ENCODE peak calls at places on chromosome 6, in ten cellular contexts. V, A, Z, R, F, O, M, D, H and I are unnamed samples.

GRCh38 chr6:30862156-30862875 is 22.0 kb upstream of the DDR1 start:
- DNase-seq in V (no peak), A (no peak), Z (no peak), R (no peak), F (no peak), O (no peak), M (no peak), D (no peak), H (no peak), I (no peak)

GRCh38 chr6:16762265-16762546 is 946 bp upstream of the ATXN1 start:
- DNase-seq in V (no peak), A (no peak), Z (no peak), R (no peak), F (no peak), O (peak), M (no peak), D (no peak), H (no peak), I (peak)

GRCh38 chr6:122276637-122277036 is 122.8 kb upstream of the HSF2 start:
- DNase-seq in V (no peak), A (no peak), Z (no peak), R (no peak), F (no peak), O (no peak), M (no peak), D (no peak), H (no peak), I (no peak)

GRCh38 chr6:148435386-148435785 is 92.7 kb downstream of the SASH1 start:
- DNase-seq in V (no peak), A (no peak), Z (no peak), R (no peak), F (no peak), O (no peak), M (no peak), D (no peak), H (no peak), I (no peak)

GRCh38 chr6:141202641-141203040 is 930.1 kb upstream of the GJE1 start:
- DNase-seq in V (no peak), A (no peak), Z (no peak), R (no peak), F (no peak), O (no peak), M (no peak), D (no peak), H (no peak), I (no peak)

GRCh38 chr6:36862164-36862847 is 12.3 kb downstream of the PPIL1 start:
- DNase-seq in V (no peak), A (no peak), Z (no peak), R (no peak), F (no peak), O (no peak), M (no peak), D (no peak), H (no peak), I (no peak)

GRCh38 chr6:169074551-169074950 is 179.1 kb downstream of the THBS2 start:
- DNase-seq in V (no peak), A (no peak), Z (peak), R (no peak), F (no peak), O (no peak), M (no peak), D (no peak), H (no peak), I (no peak)

GRCh38 chr6:41646026-41646795 is 7.9 kb downstream of the MDFI start:
- DNase-seq in V (no peak), A (no peak), Z (no peak), R (no peak), F (no peak), O (no peak), M (no peak), D (no peak), H (no peak), I (no peak)

GRCh38 chr6:26187981-26188635 is 100.9 kb downstream of the HFE start:
- DNase-seq in V (no peak), A (no peak), Z (no peak), R (peak), F (no peak), O (peak), M (no peak), D (no peak), H (no peak), I (no peak)

GRCh38 chr6:43171284-43172126 is 436 bp downstream of the SRF start:
- DNase-seq in V (no peak), A (no peak), Z (no peak), R (peak), F (no peak), O (no peak), M (no peak), D (no peak), H (peak), I (peak)

GRCh38 chr6:46993846-46994245 is 48.3 kb downstream of the ADGRF1 start:
- DNase-seq in V (no peak), A (peak), Z (peak), R (no peak), F (no peak), O (no peak), M (no peak), D (no peak), H (no peak), I (no peak)

GRCh38 chr6:138410048-138410735 is 6.2 kb downstream of the HEBP2 start:
- DNase-seq in V (no peak), A (no peak), Z (no peak), R (no peak), F (no peak), O (no peak), M (no peak), D (no peak), H (no peak), I (no peak)

GRCh38 chr6:158041788-158042187 is 60.1 kb downstream of the SYNJ2 start:
- DNase-seq in V (no peak), A (no peak), Z (no peak), R (no peak), F (no peak), O (no peak), M (no peak), D (no peak), H (no peak), I (no peak)